ENCODE peak calls at places on chromosomes 12 and 14, in four cellular contexts. Q is esophagus squamous epithelium, L is HCEC 1CT, D is HEK293T. A is an unnamed sample.

GRCh38 chr12:58099476-58099875 is 158.1 kb downstream of the ATP23 start:
- DNase-seq in Q (no peak), L (no peak), D (no peak), A (no peak)

GRCh38 chr14:92867246-92867925 is 55.6 kb upstream of the CHGA start:
- DNase-seq in Q (no peak), L (no peak), D (no peak), A (no peak)

GRCh38 chr12:107903377-107904061 is 129.0 kb downstream of the ASCL4 start:
- DNase-seq in Q (peak; percentile 1), L (no peak), D (peak; percentile 82), A (no peak)

GRCh38 chr12:49040364-49040855 is 20.2 kb downstream of the KMT2D start:
- DNase-seq in Q (no peak), L (no peak), D (no peak), A (no peak)

GRCh38 chr12:100826323-100826722 is 31.7 kb downstream of the ANO4 start:
- DNase-seq in Q (no peak), L (peak; percentile 20), D (peak; percentile 16), A (no peak)

GRCh38 chr12:57519758-57520007 is 631 bp downstream of the DDIT3 start:
- DNase-seq in Q (no peak), L (no peak), D (no peak), A (no peak)

GRCh38 chr12:87814625-87815024 is 214.6 kb downstream of the C12orf50 start:
- DNase-seq in Q (no peak), L (peak; percentile 59), D (no peak), A (no peak)

GRCh38 chr12:5059358-5059757 is 15.7 kb downstream of the KCNA5 start:
- DNase-seq in Q (no peak), L (no peak), D (no peak), A (no peak)

GRCh38 chr12:1281683-1282366 is 290.8 kb downstream of the ERC1 start:
- DNase-seq in Q (no peak), L (peak; percentile 80), D (no peak), A (no peak)

GRCh38 chr12:19323768-19324167 is 115.5 kb upstream of the AEBP2 start:
- DNase-seq in Q (no peak), L (no peak), D (no peak), A (no peak)

GRCh38 chr12:54929998-54930397 is 54.6 kb downstream of the TESPA1 start:
- DNase-seq in Q (no peak), L (no peak), D (no peak), A (no peak)

GRCh38 chr12:113094738-113095137 is 38.2 kb downstream of the DTX1 start:
- DNase-seq in Q (no peak), L (no peak), D (no peak), A (no peak)

GRCh38 chr12:68271346-68271745 is 17.9 kb upstream of the IL22 start:
- DNase-seq in Q (no peak), L (peak; percentile 60), D (no peak), A (no peak)

GRCh38 chr12:56953314-56953713 is 4.1 kb downstream of the RDH16 start:
- DNase-seq in Q (no peak), L (no peak), D (no peak), A (no peak)

GRCh38 chr12:54299515-54300266 is 1.1 kb downstream of the NFE2 start:
- DNase-seq in Q (no peak), L (no peak), D (no peak), A (no peak)

GRCh38 chr12:94706250-94706661 is 55.9 kb upstream of the TMCC3 start:
- DNase-seq in Q (no peak), L (no peak), D (no peak), A (no peak)

GRCh38 chr14:101073598-101073965 is 170.1 kb upstream of the RTL1 start:
- DNase-seq in Q (no peak), L (no peak), D (no peak), A (peak; percentile 59)

GRCh38 chr12:31390991-31391390 is 65.0 kb upstream of the SINHCAF start:
- DNase-seq in Q (no peak), L (no peak), D (no peak), A (no peak)

GRCh38 chr14:85252011-85252410 is 277.9 kb upstream of the FLRT2 start:
- DNase-seq in Q (no peak), L (peak; percentile 90), D (no peak), A (no peak)

GRCh38 chr12:110279976-110280783 is 867 bp upstream of the ATP2A2 start:
- DNase-seq in Q (no peak), L (peak; percentile 48), D (no peak), A (no peak)

GRCh38 chr12:1939745-1940607 is 21.5 kb upstream of the CACNA2D4 start:
- DNase-seq in Q (no peak), L (peak; percentile 55), D (peak; percentile 77), A (no peak)

GRCh38 chr12:124651508-124652273 is 84.3 kb upstream of the NCOR2 start:
- DNase-seq in Q (no peak), L (no peak), D (no peak), A (no peak)

GRCh38 chr14:103071544-103072251 is 12.3 kb upstream of the LBHD2 start:
- DNase-seq in Q (no peak), L (no peak), D (no peak), A (no peak)

GRCh38 chr12:12072064-12072760 is 1.5 kb downstream of the BCL2L14 start:
- DNase-seq in Q (no peak), L (no peak), D (no peak), A (no peak)

GRCh38 chr12:9906888-9907287 is 25.3 kb downstream of the CLEC2A start:
- DNase-seq in Q (no peak), L (no peak), D (no peak), A (no peak)

GRCh38 chr14:24403294-24404013 is 4.7 kb downstream of the NYNRIN start:
- DNase-seq in Q (no peak), L (peak; percentile 21), D (no peak), A (no peak)

GRCh38 chr12:116916122-116916521 is 5.4 kb downstream of the FBXW8 start:
- DNase-seq in Q (no peak), L (peak; percentile 54), D (no peak), A (no peak)

GRCh38 chr14:75428230-75429104 is 645 bp downstream of the JDP2 start:
- DNase-seq in Q (no peak), L (peak; percentile 41), D (peak; percentile 28), A (no peak)

GRCh38 chr14:94787092-94787491 is 17.2 kb upstream of the GSC start:
- DNase-seq in Q (no peak), L (no peak), D (no peak), A (no peak)

GRCh38 chr12:8675471-8676083 is 13.0 kb upstream of the MFAP5 start:
- DNase-seq in Q (no peak), L (no peak), D (no peak), A (no peak)

GRCh38 chr12:48189331-48190125 is 6.1 kb downstream of the CCDC184 start:
- DNase-seq in Q (no peak), L (peak; percentile 45), D (peak; percentile 62), A (peak; percentile 85)

GRCh38 chr12:5827591-5827990 is 117.5 kb downstream of the ANO2 start:
- DNase-seq in Q (no peak), L (no peak), D (no peak), A (no peak)

GRCh38 chr14:68320495-68320894 is 472.4 kb downstream of the ZFP36L1 start:
- DNase-seq in Q (no peak), L (no peak), D (no peak), A (no peak)

GRCh38 chr12:2324375-2324774 is 271.6 kb downstream of the CACNA1C start:
- DNase-seq in Q (no peak), L (no peak), D (no peak), A (no peak)

GRCh38 chr12:47121146-47121545 is 41.4 kb upstream of the AMIGO2 start:
- DNase-seq in Q (no peak), L (no peak), D (no peak), A (no peak)

GRCh38 chr12:12696562-12697383 is 790 bp upstream of the GPR19 start:
- DNase-seq in Q (peak; percentile 65), L (peak; percentile 67), D (peak; percentile 50), A (peak; percentile 76)

GRCh38 chr14:54637270-54637669 is 70.3 kb downstream of the SAMD4A start:
- DNase-seq in Q (no peak), L (no peak), D (no peak), A (no peak)

GRCh38 chr12:65335021-65335714 is 56.7 kb downstream of the MSRB3 start:
- DNase-seq in Q (no peak), L (peak; percentile 90), D (no peak), A (no peak)